ENCODE peak calls at places on chromosomes 5 and 9, in seven cellular contexts. One of them, this sample, is unnamed.

GRCh38 chr9:136577941-136578619 is 32.2 kb upstream of the NOTCH1 start:
- DNase-seq in NCI-H69: peak
- DNase-seq in anterior cingulate cortex: no peak
- DNase-seq in AG04450: no peak
- DNase-seq in activated T-cell treated with anti-CD3 and anti-CD28 coated beads for 1 hour: no peak
- DNase-seq in Calu3: no peak
- DNase-seq in renal cortical epithelial cell: no peak
- DNase-seq in this sample: no peak

GRCh38 chr5:91164424-91164823 is 218.7 kb downstream of the ARRDC3 start:
- DNase-seq in anterior cingulate cortex: no peak
- DNase-seq in activated T-cell treated with anti-CD3 and anti-CD28 coated beads for 1 hour: no peak
- DNase-seq in renal cortical epithelial cell: no peak
- DNase-seq in AG04450: no peak
- DNase-seq in NCI-H69: no peak
- DNase-seq in Calu3: no peak
- DNase-seq in this sample: no peak

GRCh38 chr9:135813671-135814290 is 93.6 kb downstream of the CAMSAP1 start:
- DNase-seq in activated T-cell treated with anti-CD3 and anti-CD28 coated beads for 1 hour: no peak
- DNase-seq in anterior cingulate cortex: no peak
- DNase-seq in renal cortical epithelial cell: no peak
- DNase-seq in NCI-H69: no peak
- DNase-seq in Calu3: no peak
- DNase-seq in AG04450: no peak
- DNase-seq in this sample: no peak

GRCh38 chr9:99360026-99360425 is 137.9 kb downstream of the SEC61B start:
- DNase-seq in AG04450: no peak
- DNase-seq in renal cortical epithelial cell: no peak
- DNase-seq in anterior cingulate cortex: no peak
- DNase-seq in activated T-cell treated with anti-CD3 and anti-CD28 coated beads for 1 hour: no peak
- DNase-seq in NCI-H69: peak
- DNase-seq in Calu3: no peak
- DNase-seq in this sample: no peak

GRCh38 chr5:60507687-60508086 is 192.3 kb downstream of the DEPDC1B start:
- DNase-seq in Calu3: no peak
- DNase-seq in NCI-H69: no peak
- DNase-seq in renal cortical epithelial cell: no peak
- DNase-seq in activated T-cell treated with anti-CD3 and anti-CD28 coated beads for 1 hour: no peak
- DNase-seq in AG04450: no peak
- DNase-seq in anterior cingulate cortex: no peak
- DNase-seq in this sample: no peak

GRCh38 chr9:124752967-124753366 is 18.1 kb downstream of the NR6A1 start:
- DNase-seq in AG04450: no peak
- DNase-seq in activated T-cell treated with anti-CD3 and anti-CD28 coated beads for 1 hour: no peak
- DNase-seq in Calu3: no peak
- DNase-seq in renal cortical epithelial cell: peak
- DNase-seq in anterior cingulate cortex: no peak
- DNase-seq in NCI-H69: no peak
- DNase-seq in this sample: no peak

GRCh38 chr9:114936566-114936965 is 6.2 kb upstream of the TNFSF8 start:
- DNase-seq in anterior cingulate cortex: no peak
- DNase-seq in AG04450: no peak
- DNase-seq in activated T-cell treated with anti-CD3 and anti-CD28 coated beads for 1 hour: no peak
- DNase-seq in renal cortical epithelial cell: no peak
- DNase-seq in Calu3: no peak
- DNase-seq in NCI-H69: no peak
- DNase-seq in this sample: no peak

GRCh38 chr5:54760182-54760935 is 225.0 kb downstream of the ESM1 start:
- DNase-seq in Calu3: no peak
- DNase-seq in renal cortical epithelial cell: peak
- DNase-seq in AG04450: no peak
- DNase-seq in anterior cingulate cortex: no peak
- DNase-seq in NCI-H69: no peak
- DNase-seq in activated T-cell treated with anti-CD3 and anti-CD28 coated beads for 1 hour: no peak
- DNase-seq in this sample: no peak

GRCh38 chr5:127088226-127088625 is 14.9 kb upstream of the C5orf63 start:
- DNase-seq in activated T-cell treated with anti-CD3 and anti-CD28 coated beads for 1 hour: no peak
- DNase-seq in NCI-H69: no peak
- DNase-seq in Calu3: peak
- DNase-seq in anterior cingulate cortex: no peak
- DNase-seq in AG04450: peak
- DNase-seq in renal cortical epithelial cell: peak
- DNase-seq in this sample: no peak

GRCh38 chr9:105637787-105638395 is 24.4 kb upstream of the TAL2 start:
- DNase-seq in anterior cingulate cortex: no peak
- DNase-seq in renal cortical epithelial cell: peak
- DNase-seq in AG04450: no peak
- DNase-seq in Calu3: no peak
- DNase-seq in NCI-H69: no peak
- DNase-seq in activated T-cell treated with anti-CD3 and anti-CD28 coated beads for 1 hour: no peak
- DNase-seq in this sample: no peak

GRCh38 chr9:33785914-33786313 is 9.4 kb upstream of the PRSS3 start:
- DNase-seq in Calu3: no peak
- DNase-seq in NCI-H69: peak
- DNase-seq in AG04450: no peak
- DNase-seq in renal cortical epithelial cell: no peak
- DNase-seq in activated T-cell treated with anti-CD3 and anti-CD28 coated beads for 1 hour: no peak
- DNase-seq in anterior cingulate cortex: no peak
- DNase-seq in this sample: no peak

GRCh38 chr5:111742595-111742994 is 14.4 kb downstream of the NREP start:
- DNase-seq in activated T-cell treated with anti-CD3 and anti-CD28 coated beads for 1 hour: no peak
- DNase-seq in anterior cingulate cortex: no peak
- DNase-seq in NCI-H69: peak
- DNase-seq in AG04450: peak
- DNase-seq in Calu3: no peak
- DNase-seq in renal cortical epithelial cell: peak
- DNase-seq in this sample: no peak

GRCh38 chr9:27426717-27427645 is 97.1 kb upstream of the IFNK start:
- DNase-seq in anterior cingulate cortex: no peak
- DNase-seq in AG04450: no peak
- DNase-seq in activated T-cell treated with anti-CD3 and anti-CD28 coated beads for 1 hour: no peak
- DNase-seq in renal cortical epithelial cell: peak
- DNase-seq in NCI-H69: peak
- DNase-seq in Calu3: peak
- DNase-seq in this sample: no peak

GRCh38 chr9:72485821-72486605 is 35.4 kb upstream of the TMC1 start:
- DNase-seq in renal cortical epithelial cell: peak
- DNase-seq in AG04450: no peak
- DNase-seq in NCI-H69: peak
- DNase-seq in activated T-cell treated with anti-CD3 and anti-CD28 coated beads for 1 hour: no peak
- DNase-seq in Calu3: peak
- DNase-seq in anterior cingulate cortex: no peak
- DNase-seq in this sample: no peak

GRCh38 chr9:15191358-15191757 is 115.7 kb downstream of the TTC39B start:
- DNase-seq in anterior cingulate cortex: no peak
- DNase-seq in activated T-cell treated with anti-CD3 and anti-CD28 coated beads for 1 hour: no peak
- DNase-seq in AG04450: no peak
- DNase-seq in NCI-H69: peak
- DNase-seq in renal cortical epithelial cell: no peak
- DNase-seq in Calu3: no peak
- DNase-seq in this sample: no peak

GRCh38 chr5:169716287-169716686 is 79.2 kb downstream of the DOCK2 start:
- DNase-seq in renal cortical epithelial cell: peak
- DNase-seq in Calu3: no peak
- DNase-seq in activated T-cell treated with anti-CD3 and anti-CD28 coated beads for 1 hour: no peak
- DNase-seq in NCI-H69: no peak
- DNase-seq in AG04450: no peak
- DNase-seq in anterior cingulate cortex: no peak
- DNase-seq in this sample: no peak

GRCh38 chr5:168356592-168356991 is 65.1 kb downstream of the WWC1 start:
- DNase-seq in activated T-cell treated with anti-CD3 and anti-CD28 coated beads for 1 hour: no peak
- DNase-seq in AG04450: no peak
- DNase-seq in NCI-H69: peak
- DNase-seq in anterior cingulate cortex: no peak
- DNase-seq in renal cortical epithelial cell: no peak
- DNase-seq in Calu3: no peak
- DNase-seq in this sample: no peak

GRCh38 chr5:11415751-11416150 is 488.5 kb downstream of the CTNND2 start:
- DNase-seq in NCI-H69: no peak
- DNase-seq in activated T-cell treated with anti-CD3 and anti-CD28 coated beads for 1 hour: no peak
- DNase-seq in renal cortical epithelial cell: peak
- DNase-seq in Calu3: no peak
- DNase-seq in anterior cingulate cortex: no peak
- DNase-seq in AG04450: no peak
- DNase-seq in this sample: no peak

GRCh38 chr5:60546157-60546556 is 153.8 kb downstream of the DEPDC1B start:
- DNase-seq in activated T-cell treated with anti-CD3 and anti-CD28 coated beads for 1 hour: no peak
- DNase-seq in Calu3: no peak
- DNase-seq in anterior cingulate cortex: no peak
- DNase-seq in renal cortical epithelial cell: no peak
- DNase-seq in AG04450: no peak
- DNase-seq in NCI-H69: no peak
- DNase-seq in this sample: no peak

GRCh38 chr5:65837139-65837538 is 89.2 kb upstream of the ERBIN start:
- DNase-seq in renal cortical epithelial cell: peak
- DNase-seq in Calu3: no peak
- DNase-seq in AG04450: peak
- DNase-seq in anterior cingulate cortex: no peak
- DNase-seq in NCI-H69: no peak
- DNase-seq in activated T-cell treated with anti-CD3 and anti-CD28 coated beads for 1 hour: no peak
- DNase-seq in this sample: no peak

GRCh38 chr9:104177003-104177611 is 83.0 kb downstream of the SMC2 start:
- DNase-seq in renal cortical epithelial cell: peak
- DNase-seq in activated T-cell treated with anti-CD3 and anti-CD28 coated beads for 1 hour: no peak
- DNase-seq in AG04450: no peak
- DNase-seq in NCI-H69: peak
- DNase-seq in Calu3: no peak
- DNase-seq in anterior cingulate cortex: no peak
- DNase-seq in this sample: no peak

GRCh38 chr9:114592356-114592755 is 4.8 kb downstream of the ATP6V1G1 start:
- DNase-seq in activated T-cell treated with anti-CD3 and anti-CD28 coated beads for 1 hour: peak
- DNase-seq in renal cortical epithelial cell: no peak
- DNase-seq in NCI-H69: no peak
- DNase-seq in AG04450: no peak
- DNase-seq in Calu3: no peak
- DNase-seq in anterior cingulate cortex: no peak
- DNase-seq in this sample: peak

GRCh38 chr5:1378866-1379659 is 34.2 kb upstream of the CLPTM1L start:
- DNase-seq in activated T-cell treated with anti-CD3 and anti-CD28 coated beads for 1 hour: no peak
- DNase-seq in renal cortical epithelial cell: no peak
- DNase-seq in AG04450: no peak
- DNase-seq in anterior cingulate cortex: no peak
- DNase-seq in Calu3: no peak
- DNase-seq in NCI-H69: peak
- DNase-seq in this sample: no peak

GRCh38 chr9:101527066-101527465 is 6.6 kb upstream of the RNF20 start:
- DNase-seq in activated T-cell treated with anti-CD3 and anti-CD28 coated beads for 1 hour: no peak
- DNase-seq in Calu3: no peak
- DNase-seq in renal cortical epithelial cell: no peak
- DNase-seq in AG04450: no peak
- DNase-seq in anterior cingulate cortex: no peak
- DNase-seq in NCI-H69: no peak
- DNase-seq in this sample: no peak

GRCh38 chr5:173662896-173663809 is 46.7 kb upstream of the BOD1 start:
- DNase-seq in renal cortical epithelial cell: no peak
- DNase-seq in Calu3: no peak
- DNase-seq in anterior cingulate cortex: no peak
- DNase-seq in NCI-H69: peak
- DNase-seq in AG04450: no peak
- DNase-seq in activated T-cell treated with anti-CD3 and anti-CD28 coated beads for 1 hour: no peak
- DNase-seq in this sample: no peak

GRCh38 chr5:81772488-81772887 is 21.6 kb upstream of the SSBP2 start:
- DNase-seq in AG04450: no peak
- DNase-seq in renal cortical epithelial cell: no peak
- DNase-seq in anterior cingulate cortex: no peak
- DNase-seq in NCI-H69: no peak
- DNase-seq in activated T-cell treated with anti-CD3 and anti-CD28 coated beads for 1 hour: no peak
- DNase-seq in Calu3: no peak
- DNase-seq in this sample: no peak

GRCh38 chr5:42570946-42571625 is 147.8 kb downstream of the GHR start:
- DNase-seq in NCI-H69: no peak
- DNase-seq in anterior cingulate cortex: no peak
- DNase-seq in activated T-cell treated with anti-CD3 and anti-CD28 coated beads for 1 hour: no peak
- DNase-seq in Calu3: no peak
- DNase-seq in AG04450: no peak
- DNase-seq in renal cortical epithelial cell: peak
- DNase-seq in this sample: no peak

GRCh38 chr5:55989860-55990259 is 4.9 kb downstream of the IL6ST start:
- DNase-seq in NCI-H69: no peak
- DNase-seq in renal cortical epithelial cell: no peak
- DNase-seq in anterior cingulate cortex: no peak
- DNase-seq in activated T-cell treated with anti-CD3 and anti-CD28 coated beads for 1 hour: no peak
- DNase-seq in Calu3: no peak
- DNase-seq in AG04450: no peak
- DNase-seq in this sample: no peak

GRCh38 chr5:124922255-124922975 is 176.0 kb upstream of the ZNF608 start:
- DNase-seq in NCI-H69: peak
- DNase-seq in activated T-cell treated with anti-CD3 and anti-CD28 coated beads for 1 hour: no peak
- DNase-seq in anterior cingulate cortex: no peak
- DNase-seq in Calu3: no peak
- DNase-seq in renal cortical epithelial cell: peak
- DNase-seq in AG04450: no peak
- DNase-seq in this sample: no peak

GRCh38 chr9:26744362-26744965 is 148.1 kb downstream of the CAAP1 start:
- DNase-seq in NCI-H69: peak
- DNase-seq in Calu3: peak
- DNase-seq in activated T-cell treated with anti-CD3 and anti-CD28 coated beads for 1 hour: no peak
- DNase-seq in anterior cingulate cortex: no peak
- DNase-seq in renal cortical epithelial cell: peak
- DNase-seq in AG04450: no peak
- DNase-seq in this sample: no peak

GRCh38 chr9:94675008-94675841 is 35.9 kb upstream of the FBP1 start:
- DNase-seq in anterior cingulate cortex: no peak
- DNase-seq in NCI-H69: no peak
- DNase-seq in activated T-cell treated with anti-CD3 and anti-CD28 coated beads for 1 hour: no peak
- DNase-seq in Calu3: no peak
- DNase-seq in renal cortical epithelial cell: peak
- DNase-seq in AG04450: no peak
- DNase-seq in this sample: no peak

GRCh38 chr5:80959768-80960442 is at the start of gene RASGRF2:
- DNase-seq in anterior cingulate cortex: peak
- DNase-seq in activated T-cell treated with anti-CD3 and anti-CD28 coated beads for 1 hour: peak
- DNase-seq in NCI-H69: peak
- DNase-seq in AG04450: no peak
- DNase-seq in Calu3: peak
- DNase-seq in renal cortical epithelial cell: peak
- DNase-seq in this sample: no peak

GRCh38 chr5:55511010-55511409 is 23.8 kb downstream of the PLPP1 start:
- DNase-seq in NCI-H69: no peak
- DNase-seq in renal cortical epithelial cell: no peak
- DNase-seq in anterior cingulate cortex: no peak
- DNase-seq in Calu3: no peak
- DNase-seq in activated T-cell treated with anti-CD3 and anti-CD28 coated beads for 1 hour: no peak
- DNase-seq in AG04450: no peak
- DNase-seq in this sample: no peak

GRCh38 chr9:94610181-94610591 is 16.6 kb upstream of the FBP2 start:
- DNase-seq in anterior cingulate cortex: no peak
- DNase-seq in activated T-cell treated with anti-CD3 and anti-CD28 coated beads for 1 hour: no peak
- DNase-seq in Calu3: no peak
- DNase-seq in AG04450: no peak
- DNase-seq in renal cortical epithelial cell: no peak
- DNase-seq in NCI-H69: no peak
- DNase-seq in this sample: no peak

GRCh38 chr5:134127376-134127861 is 12.9 kb downstream of the TCF7 start:
- DNase-seq in Calu3: no peak
- DNase-seq in NCI-H69: no peak
- DNase-seq in activated T-cell treated with anti-CD3 and anti-CD28 coated beads for 1 hour: no peak
- DNase-seq in AG04450: no peak
- DNase-seq in anterior cingulate cortex: no peak
- DNase-seq in renal cortical epithelial cell: peak
- DNase-seq in this sample: no peak

GRCh38 chr5:173823721-173824567 is 64.2 kb upstream of the CPEB4 start:
- DNase-seq in renal cortical epithelial cell: peak
- DNase-seq in Calu3: peak
- DNase-seq in activated T-cell treated with anti-CD3 and anti-CD28 coated beads for 1 hour: no peak
- DNase-seq in anterior cingulate cortex: no peak
- DNase-seq in AG04450: peak
- DNase-seq in NCI-H69: no peak
- DNase-seq in this sample: no peak

GRCh38 chr5:109706065-109706464 is 16.3 kb downstream of the MAN2A1 start:
- DNase-seq in AG04450: no peak
- DNase-seq in anterior cingulate cortex: no peak
- DNase-seq in renal cortical epithelial cell: no peak
- DNase-seq in NCI-H69: no peak
- DNase-seq in activated T-cell treated with anti-CD3 and anti-CD28 coated beads for 1 hour: no peak
- DNase-seq in Calu3: no peak
- DNase-seq in this sample: no peak